ENCODE peak calls at places on chromosomes 4 and X, in seven cellular contexts. One of them, this sample, is unnamed.

GRCh38 chr4:145098675-145099037 is 545 bp downstream of the ABCE1 start:
- DNase-seq in testis: peak; percentile 61
- DNase-seq in ovary: no peak
- DNase-seq in A549: peak; percentile 52
- DNase-seq in suprapubic skin: no peak
- DNase-seq in tibial nerve: peak; percentile 34
- DNase-seq in endothelial cell of umbilical vein: peak; percentile 82
- DNase-seq in this sample: peak; percentile 14

GRCh38 chr4:153468587-153468986 is 2.4 kb downstream of the TMEM131L start:
- DNase-seq in endothelial cell of umbilical vein: no peak
- DNase-seq in suprapubic skin: no peak
- DNase-seq in ovary: no peak
- DNase-seq in testis: no peak
- DNase-seq in tibial nerve: no peak
- DNase-seq in A549: no peak
- DNase-seq in this sample: no peak

GRCh38 chr4:16140520-16141249 is 56.9 kb upstream of the PROM1 start:
- DNase-seq in tibial nerve: peak; percentile 33
- DNase-seq in A549: peak; percentile 32
- DNase-seq in endothelial cell of umbilical vein: peak; percentile 86
- DNase-seq in testis: no peak
- DNase-seq in suprapubic skin: no peak
- DNase-seq in ovary: no peak
- DNase-seq in this sample: no peak

GRCh38 chr4:107818301-107818910 is 6.3 kb upstream of the SGMS2 start:
- DNase-seq in tibial nerve: no peak
- DNase-seq in ovary: no peak
- DNase-seq in suprapubic skin: no peak
- DNase-seq in A549: no peak
- DNase-seq in testis: no peak
- DNase-seq in endothelial cell of umbilical vein: no peak
- DNase-seq in this sample: no peak

GRCh38 chr4:137278431-137278830 is 253.9 kb downstream of the PCDH18 start:
- DNase-seq in A549: no peak
- DNase-seq in endothelial cell of umbilical vein: no peak
- DNase-seq in testis: no peak
- DNase-seq in tibial nerve: no peak
- DNase-seq in suprapubic skin: no peak
- DNase-seq in ovary: no peak
- DNase-seq in this sample: no peak

GRCh38 chrX:150361070-150361776 is 1.9 kb upstream of the MAMLD1 start:
- DNase-seq in testis: peak; percentile 72
- DNase-seq in endothelial cell of umbilical vein: no peak
- DNase-seq in A549: peak; percentile 45
- DNase-seq in ovary: peak; percentile 24
- DNase-seq in tibial nerve: no peak
- DNase-seq in suprapubic skin: no peak
- DNase-seq in this sample: no peak

GRCh38 chr4:154616287-154616686 is 3.8 kb upstream of the FGG start:
- DNase-seq in ovary: no peak
- DNase-seq in tibial nerve: no peak
- DNase-seq in A549: no peak
- DNase-seq in testis: no peak
- DNase-seq in suprapubic skin: no peak
- DNase-seq in endothelial cell of umbilical vein: no peak
- DNase-seq in this sample: no peak

GRCh38 chr4:99207069-99207743 is 11.8 kb downstream of the ADH6 start:
- DNase-seq in endothelial cell of umbilical vein: no peak
- DNase-seq in testis: no peak
- DNase-seq in tibial nerve: no peak
- DNase-seq in ovary: no peak
- DNase-seq in suprapubic skin: no peak
- DNase-seq in A549: no peak
- DNase-seq in this sample: no peak

GRCh38 chr4:184553891-184554290 is 79.5 kb upstream of the IRF2 start:
- DNase-seq in A549: no peak
- DNase-seq in suprapubic skin: no peak
- DNase-seq in tibial nerve: no peak
- DNase-seq in ovary: no peak
- DNase-seq in testis: no peak
- DNase-seq in endothelial cell of umbilical vein: no peak
- DNase-seq in this sample: no peak

GRCh38 chr4:112031712-112032328 is 113.4 kb upstream of the FAM241A start:
- DNase-seq in tibial nerve: peak; percentile 40
- DNase-seq in ovary: no peak
- DNase-seq in suprapubic skin: no peak
- DNase-seq in testis: peak; percentile 17
- DNase-seq in A549: peak; percentile 44
- DNase-seq in endothelial cell of umbilical vein: peak; percentile 51
- DNase-seq in this sample: no peak

GRCh38 chr4:140626982-140627381 is 58.2 kb upstream of the UCP1 start:
- DNase-seq in A549: no peak
- DNase-seq in testis: no peak
- DNase-seq in suprapubic skin: no peak
- DNase-seq in tibial nerve: no peak
- DNase-seq in endothelial cell of umbilical vein: peak; percentile 59
- DNase-seq in ovary: no peak
- DNase-seq in this sample: no peak

GRCh38 chr4:55381502-55381901 is 14.3 kb upstream of the TMEM165 start:
- DNase-seq in ovary: no peak
- DNase-seq in A549: no peak
- DNase-seq in endothelial cell of umbilical vein: no peak
- DNase-seq in suprapubic skin: no peak
- DNase-seq in tibial nerve: no peak
- DNase-seq in testis: no peak
- DNase-seq in this sample: no peak

GRCh38 chr4:52987401-52988056 is 125.4 kb downstream of the RASL11B start:
- DNase-seq in suprapubic skin: no peak
- DNase-seq in A549: no peak
- DNase-seq in tibial nerve: no peak
- DNase-seq in endothelial cell of umbilical vein: peak; percentile 11
- DNase-seq in testis: no peak
- DNase-seq in ovary: no peak
- DNase-seq in this sample: no peak

GRCh38 chr4:26568446-26568994 is 15.4 kb upstream of the TBC1D19 start:
- DNase-seq in A549: peak; percentile 53
- DNase-seq in tibial nerve: no peak
- DNase-seq in testis: no peak
- DNase-seq in suprapubic skin: no peak
- DNase-seq in endothelial cell of umbilical vein: peak; percentile 77
- DNase-seq in ovary: no peak
- DNase-seq in this sample: no peak

GRCh38 chr4:181933471-181933870 is 309.7 kb upstream of the TENM3 start:
- DNase-seq in suprapubic skin: no peak
- DNase-seq in A549: no peak
- DNase-seq in testis: no peak
- DNase-seq in endothelial cell of umbilical vein: no peak
- DNase-seq in ovary: no peak
- DNase-seq in tibial nerve: no peak
- DNase-seq in this sample: no peak

GRCh38 chrX:33062016-33062415 is 149.3 kb downstream of the DMD start:
- DNase-seq in ovary: no peak
- DNase-seq in suprapubic skin: no peak
- DNase-seq in testis: no peak
- DNase-seq in endothelial cell of umbilical vein: no peak
- DNase-seq in A549: no peak
- DNase-seq in tibial nerve: no peak
- DNase-seq in this sample: no peak

GRCh38 chr4:104930298-104930697 is 216.4 kb upstream of the TET2 start:
- DNase-seq in A549: no peak
- DNase-seq in testis: no peak
- DNase-seq in tibial nerve: no peak
- DNase-seq in endothelial cell of umbilical vein: no peak
- DNase-seq in ovary: no peak
- DNase-seq in suprapubic skin: no peak
- DNase-seq in this sample: no peak

GRCh38 chr4:51855270-51855669 is 12.3 kb downstream of the DCUN1D4 start:
- DNase-seq in tibial nerve: no peak
- DNase-seq in endothelial cell of umbilical vein: no peak
- DNase-seq in ovary: no peak
- DNase-seq in A549: no peak
- DNase-seq in suprapubic skin: no peak
- DNase-seq in testis: no peak
- DNase-seq in this sample: no peak
- H3K4me1 ChIP-seq in tibial nerve: no peaks in the 10 kb centered on the region
- H3K4me1 ChIP-seq in endothelial cell of umbilical vein: no peaks in the 10 kb centered on the region
- H3K4me1 ChIP-seq in ovary: peaks cover 19% of the 10 kb centered on the region
- H3K4me1 ChIP-seq in A549: peaks cover 42% of the 10 kb centered on the region
- H3K4me1 ChIP-seq in suprapubic skin: peaks cover 37% of the 10 kb centered on the region
- H3K4me1 ChIP-seq in testis: peaks cover 18% of the 10 kb centered on the region
- H3K4me1 ChIP-seq in this sample: no peaks in the 10 kb centered on the region

GRCh38 chrX:103674531-103675454 is 11.7 kb downstream of the MORF4L2 start:
- DNase-seq in suprapubic skin: no peak
- DNase-seq in tibial nerve: no peak
- DNase-seq in ovary: no peak
- DNase-seq in testis: no peak
- DNase-seq in A549: no peak
- DNase-seq in endothelial cell of umbilical vein: no peak
- DNase-seq in this sample: no peak
- TF ChIP-seq POLR2A in suprapubic skin: no peak
- TF ChIP-seq POLR2A in tibial nerve: no peak
- TF ChIP-seq POLR2A in ovary: no peak
- TF ChIP-seq POLR2A in testis: no peak
- TF ChIP-seq POLR2A in A549: no peak
- TF ChIP-seq POLR2A in endothelial cell of umbilical vein: no peak
- TF ChIP-seq POLR2A in this sample: no peak

GRCh38 chr4:161247831-161248230 is 916.0 kb downstream of the FSTL5 start:
- DNase-seq in endothelial cell of umbilical vein: no peak
- DNase-seq in testis: no peak
- DNase-seq in ovary: no peak
- DNase-seq in A549: no peak
- DNase-seq in tibial nerve: no peak
- DNase-seq in suprapubic skin: no peak
- DNase-seq in this sample: no peak

GRCh38 chr4:161254375-161254774 is 909.4 kb downstream of the FSTL5 start:
- DNase-seq in endothelial cell of umbilical vein: no peak
- DNase-seq in tibial nerve: no peak
- DNase-seq in A549: peak; percentile 6
- DNase-seq in ovary: no peak
- DNase-seq in suprapubic skin: no peak
- DNase-seq in testis: no peak
- DNase-seq in this sample: no peak

GRCh38 chr4:161249779-161250440 is 913.9 kb downstream of the FSTL5 start:
- DNase-seq in tibial nerve: no peak
- DNase-seq in suprapubic skin: no peak
- DNase-seq in ovary: no peak
- DNase-seq in A549: no peak
- DNase-seq in endothelial cell of umbilical vein: no peak
- DNase-seq in testis: no peak
- DNase-seq in this sample: no peak

GRCh38 chr4:161252520-161253141 is 911.2 kb downstream of the FSTL5 start:
- DNase-seq in tibial nerve: no peak
- DNase-seq in ovary: no peak
- DNase-seq in A549: peak; percentile 39
- DNase-seq in endothelial cell of umbilical vein: peak; percentile 53
- DNase-seq in suprapubic skin: no peak
- DNase-seq in testis: no peak
- DNase-seq in this sample: no peak

DNA sequence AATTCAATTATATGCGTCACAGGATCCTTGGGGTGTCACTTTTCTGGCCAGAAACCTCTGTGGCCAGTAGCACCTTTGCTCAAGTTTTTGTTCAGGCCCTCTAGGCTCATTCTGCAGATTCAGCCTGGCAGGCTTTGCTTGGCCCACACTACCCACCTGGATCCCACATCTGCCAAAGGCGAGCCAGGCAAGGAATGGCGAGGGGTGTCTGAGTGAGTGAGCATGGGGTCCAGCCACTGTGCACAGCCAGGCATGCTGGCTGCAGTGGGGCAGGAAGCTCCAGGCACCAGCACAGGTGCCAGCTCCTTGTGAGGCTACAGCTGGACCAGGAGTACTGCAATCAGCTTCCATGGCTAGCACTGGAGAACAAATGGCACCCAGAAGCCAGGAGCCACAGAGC is 914.9 kb downstream of the FSTL5 start:
- DNase-seq in testis: no peak
- DNase-seq in tibial nerve: no peak
- DNase-seq in endothelial cell of umbilical vein: no peak
- DNase-seq in A549: no peak
- DNase-seq in suprapubic skin: no peak
- DNase-seq in ovary: no peak
- DNase-seq in this sample: no peak
- H3K27ac ChIP-seq in testis: no peak overlapping the region
- H3K27ac ChIP-seq in tibial nerve: no peak overlapping the region
- H3K27ac ChIP-seq in endothelial cell of umbilical vein: no peak overlapping the region
- H3K27ac ChIP-seq in A549: no peak overlapping the region
- H3K27ac ChIP-seq in suprapubic skin: no peak overlapping the region
- H3K27ac ChIP-seq in ovary: no peak overlapping the region
- H3K27ac ChIP-seq in this sample: no peak overlapping the region

DNA sequence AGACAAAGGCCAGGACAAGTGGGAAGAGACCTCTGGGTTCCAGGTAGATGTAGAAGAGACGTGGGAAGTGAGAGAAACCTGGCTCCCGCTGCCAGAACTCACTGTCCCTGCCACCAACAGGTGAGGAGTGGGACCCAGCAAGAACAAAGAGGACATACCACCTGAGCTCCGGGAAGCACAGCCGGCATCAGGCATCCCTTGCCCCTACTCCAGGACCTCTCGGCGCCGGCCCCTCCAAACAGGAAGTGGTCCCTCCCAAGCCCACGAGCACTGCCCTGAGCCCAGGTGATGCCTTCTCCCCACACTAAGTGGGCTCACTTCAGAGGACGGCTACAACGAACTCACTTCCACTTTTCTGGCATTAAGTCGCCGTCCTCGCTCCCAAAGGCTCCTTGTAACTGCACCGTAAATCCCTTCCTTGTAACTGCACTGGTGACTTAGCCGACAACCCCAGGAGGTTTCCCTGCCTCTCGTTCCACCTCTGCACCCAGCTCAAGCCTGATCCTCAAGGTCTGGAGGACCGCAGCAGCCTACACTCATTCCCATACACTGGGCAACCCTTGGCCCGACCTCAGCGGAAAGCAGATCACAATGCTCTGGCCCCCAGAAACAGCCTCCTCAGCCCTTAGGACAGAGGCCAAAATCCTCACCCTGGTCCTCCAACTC is 8.8 kb downstream of the FAM53A start:
- DNase-seq in ovary: no peak
- DNase-seq in A549: no peak
- DNase-seq in suprapubic skin: no peak
- DNase-seq in tibial nerve: no peak
- DNase-seq in endothelial cell of umbilical vein: no peak
- DNase-seq in testis: no peak
- DNase-seq in this sample: no peak
- H3K4me1 ChIP-seq in ovary: no peaks in the 10 kb centered on the region
- H3K4me1 ChIP-seq in A549: no peaks in the 10 kb centered on the region
- H3K4me1 ChIP-seq in suprapubic skin: no peaks in the 10 kb centered on the region
- H3K4me1 ChIP-seq in tibial nerve: no peaks in the 10 kb centered on the region
- H3K4me1 ChIP-seq in endothelial cell of umbilical vein: no peaks in the 10 kb centered on the region
- H3K4me1 ChIP-seq in testis: no peaks in the 10 kb centered on the region
- H3K4me1 ChIP-seq in this sample: no peaks in the 10 kb centered on the region

DNA sequence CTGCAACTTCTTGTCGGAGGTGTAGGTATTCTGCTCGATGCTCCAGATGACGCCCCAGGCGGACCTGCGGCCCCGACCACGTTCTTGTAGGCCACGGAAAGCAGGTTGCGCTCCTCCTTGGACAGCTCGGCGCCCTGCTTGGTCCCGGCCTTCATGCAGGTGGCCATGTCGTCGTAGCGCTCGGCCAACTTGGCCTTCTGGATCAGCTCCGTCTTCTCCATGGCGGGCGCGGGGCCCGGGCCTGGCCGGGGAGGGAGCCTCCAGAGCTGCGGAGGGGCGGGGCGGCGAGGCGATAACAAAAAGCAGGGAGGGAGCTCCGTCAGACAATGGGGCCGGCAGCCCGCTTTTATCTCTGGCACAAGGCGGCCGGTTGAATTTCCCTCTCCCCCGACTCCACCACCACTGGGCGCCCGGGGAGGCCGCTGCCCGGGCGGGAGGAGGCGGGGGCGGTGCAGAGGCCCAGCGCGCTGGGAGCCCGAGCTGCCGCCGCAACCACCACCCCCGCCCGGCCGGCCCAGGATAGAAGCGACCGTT is 28.3 kb upstream of the DRP2 start:
- DNase-seq in suprapubic skin: no peak
- DNase-seq in ovary: peak; percentile 20
- DNase-seq in testis: peak; percentile 52
- DNase-seq in A549: no peak
- DNase-seq in endothelial cell of umbilical vein: peak; percentile 29
- DNase-seq in tibial nerve: no peak
- DNase-seq in this sample: no peak
- TF ChIP-seq POLR2A in suprapubic skin: no peak
- TF ChIP-seq POLR2A in ovary: no peak
- TF ChIP-seq POLR2A in testis: no peak
- TF ChIP-seq POLR2A in A549: no peak
- TF ChIP-seq POLR2A in endothelial cell of umbilical vein: no peak
- TF ChIP-seq POLR2A in tibial nerve: no peak
- TF ChIP-seq POLR2A in this sample: no peak